ENCODE peak calls at places on chromosomes 12 and 14, in six cellular contexts. One of them, this sample, is unnamed.

GRCh38 chr12:55934773-55935172 is 3.8 kb downstream of the DGKA start:
- DNase-seq in testis: no peak
- DNase-seq in cardiac fibroblast: no peak
- DNase-seq in neural progenitor cell: no peak
- DNase-seq in ascending aorta: no peak
- DNase-seq in upper lobe of left lung: no peak
- DNase-seq in this sample: no peak

GRCh38 chr12:53223391-53224267 is 8.4 kb downstream of the RARG start:
- DNase-seq in testis: no peak
- DNase-seq in cardiac fibroblast: peak; percentile 22
- DNase-seq in neural progenitor cell: peak; percentile 50
- DNase-seq in ascending aorta: no peak
- DNase-seq in upper lobe of left lung: peak; percentile 56
- DNase-seq in this sample: no peak

GRCh38 chr14:102885686-102886447 is 36.6 kb upstream of the AMN start:
- DNase-seq in testis: no peak
- DNase-seq in cardiac fibroblast: no peak
- DNase-seq in neural progenitor cell: no peak
- DNase-seq in ascending aorta: no peak
- DNase-seq in upper lobe of left lung: no peak
- DNase-seq in this sample: no peak

GRCh38 chr12:125579916-125580315 is 514.7 kb downstream of the AACS start:
- DNase-seq in testis: no peak
- DNase-seq in cardiac fibroblast: no peak
- DNase-seq in neural progenitor cell: no peak
- DNase-seq in ascending aorta: no peak
- DNase-seq in upper lobe of left lung: no peak
- DNase-seq in this sample: no peak

GRCh38 chr12:107310621-107311020 is 217.3 kb upstream of the CRY1 start:
- DNase-seq in testis: no peak
- DNase-seq in cardiac fibroblast: no peak
- DNase-seq in neural progenitor cell: no peak
- DNase-seq in ascending aorta: no peak
- DNase-seq in upper lobe of left lung: no peak
- DNase-seq in this sample: no peak

GRCh38 chr14:101193126-101193844 is 289.8 kb upstream of the RTL1 start:
- DNase-seq in testis: no peak
- DNase-seq in cardiac fibroblast: no peak
- DNase-seq in neural progenitor cell: no peak
- DNase-seq in ascending aorta: no peak
- DNase-seq in upper lobe of left lung: peak; percentile 61
- DNase-seq in this sample: no peak

GRCh38 chr12:93318720-93319522 is 58.8 kb upstream of the NUDT4 start:
- DNase-seq in testis: no peak
- DNase-seq in cardiac fibroblast: no peak
- DNase-seq in neural progenitor cell: peak; percentile 13
- DNase-seq in ascending aorta: no peak
- DNase-seq in upper lobe of left lung: no peak
- DNase-seq in this sample: no peak

GRCh38 chr12:69546693-69547438 is 38.4 kb upstream of the CCT2 start:
- DNase-seq in testis: no peak
- DNase-seq in cardiac fibroblast: no peak
- DNase-seq in neural progenitor cell: no peak
- DNase-seq in ascending aorta: no peak
- DNase-seq in upper lobe of left lung: no peak
- DNase-seq in this sample: no peak

GRCh38 chr14:101504096-101504948 is 57.0 kb upstream of the DIO3 start:
- DNase-seq in testis: peak; percentile 51
- DNase-seq in cardiac fibroblast: no peak
- DNase-seq in neural progenitor cell: no peak
- DNase-seq in ascending aorta: no peak
- DNase-seq in upper lobe of left lung: no peak
- DNase-seq in this sample: no peak

GRCh38 chr14:87231336-87232026 is 761.5 kb downstream of the GALC start:
- DNase-seq in testis: no peak
- DNase-seq in cardiac fibroblast: no peak
- DNase-seq in neural progenitor cell: no peak
- DNase-seq in ascending aorta: no peak
- DNase-seq in upper lobe of left lung: no peak
- DNase-seq in this sample: no peak

GRCh38 chr12:93247313-93248057 is 130.2 kb upstream of the NUDT4 start:
- DNase-seq in testis: peak; percentile 17
- DNase-seq in cardiac fibroblast: no peak
- DNase-seq in neural progenitor cell: no peak
- DNase-seq in ascending aorta: no peak
- DNase-seq in upper lobe of left lung: no peak
- DNase-seq in this sample: no peak

GRCh38 chr12:94545937-94546771 is 86.5 kb upstream of the CEP83 start:
- DNase-seq in testis: peak; percentile 60
- DNase-seq in cardiac fibroblast: peak; percentile 85
- DNase-seq in neural progenitor cell: peak; percentile 82
- DNase-seq in ascending aorta: no peak
- DNase-seq in upper lobe of left lung: no peak
- DNase-seq in this sample: peak; percentile 30

GRCh38 chr14:25034803-25035681 is 14.9 kb downstream of the STXBP6 start:
- DNase-seq in testis: no peak
- DNase-seq in cardiac fibroblast: no peak
- DNase-seq in neural progenitor cell: no peak
- DNase-seq in ascending aorta: no peak
- DNase-seq in upper lobe of left lung: no peak
- DNase-seq in this sample: no peak

GRCh38 chr12:117444781-117445180 is 83.4 kb upstream of the NOS1 start:
- DNase-seq in testis: no peak
- DNase-seq in cardiac fibroblast: no peak
- DNase-seq in neural progenitor cell: no peak
- DNase-seq in ascending aorta: no peak
- DNase-seq in upper lobe of left lung: no peak
- DNase-seq in this sample: no peak

GRCh38 chr14:30708157-30708556 is 86.0 kb downstream of the SCFD1 start:
- DNase-seq in testis: no peak
- DNase-seq in cardiac fibroblast: no peak
- DNase-seq in neural progenitor cell: peak; percentile 28
- DNase-seq in ascending aorta: no peak
- DNase-seq in upper lobe of left lung: no peak
- DNase-seq in this sample: no peak

GRCh38 chr14:71130491-71131179 is 223.4 kb downstream of the PCNX1 start:
- DNase-seq in testis: no peak
- DNase-seq in cardiac fibroblast: peak; percentile 87
- DNase-seq in neural progenitor cell: no peak
- DNase-seq in ascending aorta: no peak
- DNase-seq in upper lobe of left lung: no peak
- DNase-seq in this sample: peak; percentile 45

GRCh38 chr12:13435535-13435934 is 239.0 kb downstream of the EMP1 start:
- DNase-seq in testis: no peak
- DNase-seq in cardiac fibroblast: no peak
- DNase-seq in neural progenitor cell: peak; percentile 41
- DNase-seq in ascending aorta: no peak
- DNase-seq in upper lobe of left lung: no peak
- DNase-seq in this sample: no peak

GRCh38 chr12:5798242-5799015 is 146.6 kb downstream of the ANO2 start:
- DNase-seq in testis: no peak
- DNase-seq in cardiac fibroblast: no peak
- DNase-seq in neural progenitor cell: no peak
- DNase-seq in ascending aorta: no peak
- DNase-seq in upper lobe of left lung: no peak
- DNase-seq in this sample: no peak

GRCh38 chr12:133129368-133130037 is 571 bp downstream of the ZNF891 start:
- DNase-seq in testis: no peak
- DNase-seq in cardiac fibroblast: peak; percentile 46
- DNase-seq in neural progenitor cell: no peak
- DNase-seq in ascending aorta: no peak
- DNase-seq in upper lobe of left lung: peak; percentile 30
- DNase-seq in this sample: no peak

DNA sequence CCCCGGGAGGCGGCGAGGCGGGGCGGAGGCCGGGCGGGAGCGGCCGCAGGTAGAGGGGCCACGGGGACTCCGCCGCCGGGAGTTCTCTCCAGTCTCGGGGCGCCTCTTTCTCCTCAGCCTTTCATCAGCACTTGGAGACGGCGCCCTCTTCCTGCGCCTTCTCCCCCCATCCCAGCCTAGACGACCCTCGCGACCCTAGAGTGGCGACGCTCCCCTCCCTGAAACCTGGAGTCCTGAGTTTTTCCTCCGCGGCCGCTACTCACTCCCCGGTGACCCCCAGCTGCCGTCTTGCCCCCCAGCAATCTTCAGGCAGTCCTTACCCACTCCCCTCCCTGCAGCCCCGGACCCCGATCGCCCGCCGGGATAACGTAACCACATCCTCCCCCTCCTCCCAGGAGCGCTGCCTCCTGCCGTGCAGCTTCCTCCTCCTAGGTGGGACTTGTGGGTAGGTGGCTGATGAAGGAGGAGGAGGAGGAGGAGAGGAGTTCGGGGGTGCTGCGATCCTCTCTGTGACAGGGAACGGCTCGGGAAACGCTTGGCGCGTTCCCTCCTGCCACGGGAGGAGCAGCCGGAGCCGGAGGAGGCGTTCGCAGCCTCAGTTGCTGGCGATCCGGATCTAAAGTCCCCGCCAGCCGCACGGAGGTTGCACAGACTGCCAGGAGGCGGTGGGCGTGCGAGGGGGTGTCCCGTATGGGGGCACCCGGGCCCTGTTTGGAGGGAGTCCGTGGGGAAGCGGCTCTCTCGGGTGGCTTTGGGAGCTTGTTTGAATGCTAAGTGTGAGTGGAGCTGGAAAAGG is 889 bp downstream of the PLEKHA5 start:
- DNase-seq in testis: peak; percentile 31
- DNase-seq in cardiac fibroblast: no peak
- DNase-seq in neural progenitor cell: peak; percentile 62
- DNase-seq in ascending aorta: no peak
- DNase-seq in upper lobe of left lung: peak; percentile 85
- DNase-seq in this sample: no peak
- TF ChIP-seq CTCF in testis: no peak
- TF ChIP-seq CTCF in cardiac fibroblast: no peak
- TF ChIP-seq CTCF in neural progenitor cell: peak; percentile 1
- TF ChIP-seq CTCF in ascending aorta: no peak
- TF ChIP-seq CTCF in upper lobe of left lung: no peak
- TF ChIP-seq CTCF in this sample: no peak

DNA sequence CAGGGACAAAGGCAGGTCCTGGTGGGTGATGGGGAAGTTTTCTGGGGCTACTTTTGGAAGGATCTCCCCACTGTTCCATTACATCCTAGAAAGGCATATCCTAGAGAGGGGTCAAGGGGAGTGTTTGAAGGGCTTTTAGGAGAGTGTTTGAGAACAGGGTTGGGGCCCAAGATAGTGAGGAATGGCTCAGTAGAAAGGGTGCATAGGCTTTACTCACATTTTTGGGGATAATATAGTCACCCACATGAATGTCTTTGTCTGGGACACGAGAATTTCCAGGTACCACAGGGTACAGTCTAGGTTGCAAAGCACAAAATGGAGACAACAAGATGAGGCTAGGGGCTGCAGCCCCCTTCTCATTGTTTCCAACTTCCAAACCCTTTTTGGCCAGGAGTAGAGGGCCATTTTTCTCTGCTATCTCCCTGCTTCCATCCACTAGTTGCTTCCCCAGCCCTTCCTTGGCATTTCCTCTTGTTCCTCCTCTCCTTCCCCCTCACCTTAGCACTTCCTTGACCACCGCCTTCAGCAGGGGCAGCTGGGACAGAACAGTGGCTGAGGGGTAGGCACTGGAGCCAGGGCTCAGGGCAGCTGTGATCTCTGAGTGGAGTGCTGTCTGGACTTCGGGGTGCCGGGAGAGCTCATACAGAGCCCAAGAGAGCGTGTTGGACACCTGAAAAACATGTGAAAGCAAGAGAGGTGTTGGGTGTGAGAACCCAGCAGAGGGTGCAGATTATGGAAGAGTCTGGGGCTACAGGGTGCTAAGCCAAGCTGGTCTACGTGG is 2.8 kb downstream of the CYP27B1 start:
- DNase-seq in testis: no peak
- DNase-seq in cardiac fibroblast: no peak
- DNase-seq in neural progenitor cell: no peak
- DNase-seq in ascending aorta: no peak
- DNase-seq in upper lobe of left lung: no peak
- DNase-seq in this sample: no peak
- H3K4me3 ChIP-seq in testis: no peak overlapping the region
- H3K4me3 ChIP-seq in cardiac fibroblast: no peak overlapping the region
- H3K4me3 ChIP-seq in neural progenitor cell: no peak overlapping the region
- H3K4me3 ChIP-seq in ascending aorta: peak overlapping the region; percentile 43
- H3K4me3 ChIP-seq in upper lobe of left lung: peak overlapping the region; percentile 56
- H3K4me3 ChIP-seq in this sample: no peak overlapping the region

GRCh38 chr14:36099619-36100018 is 76.9 kb downstream of the PTCSC3 start:
- DNase-seq in testis: no peak
- DNase-seq in cardiac fibroblast: no peak
- DNase-seq in neural progenitor cell: no peak
- DNase-seq in ascending aorta: no peak
- DNase-seq in upper lobe of left lung: no peak
- DNase-seq in this sample: no peak

DNA sequence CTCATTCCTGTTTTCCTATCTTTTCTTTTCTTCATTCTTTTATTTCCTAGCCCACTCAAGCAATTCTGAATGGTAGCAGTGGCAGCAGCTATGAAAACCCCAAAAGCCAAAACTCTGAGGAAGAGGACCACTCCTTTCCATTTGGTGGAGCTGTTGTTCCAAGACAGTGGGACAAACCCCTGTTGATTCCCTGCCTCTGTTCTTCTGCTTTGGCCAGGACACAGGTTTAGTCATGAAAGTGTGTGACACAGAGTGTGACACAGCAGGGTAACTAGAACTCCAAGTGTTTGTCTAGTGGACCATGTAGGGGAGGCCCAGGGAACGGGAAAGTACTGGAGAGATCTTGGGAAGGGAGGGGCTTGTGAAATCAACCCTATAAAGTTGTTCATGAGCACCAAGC is 71.1 kb downstream of the PTCSC3 start:
- DNase-seq in testis: no peak
- DNase-seq in cardiac fibroblast: no peak
- DNase-seq in neural progenitor cell: peak; percentile 75
- DNase-seq in ascending aorta: no peak
- DNase-seq in upper lobe of left lung: no peak
- DNase-seq in this sample: no peak
- TF ChIP-seq CTCF in testis: no peak
- TF ChIP-seq CTCF in cardiac fibroblast: no peak
- TF ChIP-seq CTCF in neural progenitor cell: peak; percentile 75
- TF ChIP-seq CTCF in ascending aorta: no peak
- TF ChIP-seq CTCF in upper lobe of left lung: no peak
- TF ChIP-seq CTCF in this sample: peak; percentile 11

DNA sequence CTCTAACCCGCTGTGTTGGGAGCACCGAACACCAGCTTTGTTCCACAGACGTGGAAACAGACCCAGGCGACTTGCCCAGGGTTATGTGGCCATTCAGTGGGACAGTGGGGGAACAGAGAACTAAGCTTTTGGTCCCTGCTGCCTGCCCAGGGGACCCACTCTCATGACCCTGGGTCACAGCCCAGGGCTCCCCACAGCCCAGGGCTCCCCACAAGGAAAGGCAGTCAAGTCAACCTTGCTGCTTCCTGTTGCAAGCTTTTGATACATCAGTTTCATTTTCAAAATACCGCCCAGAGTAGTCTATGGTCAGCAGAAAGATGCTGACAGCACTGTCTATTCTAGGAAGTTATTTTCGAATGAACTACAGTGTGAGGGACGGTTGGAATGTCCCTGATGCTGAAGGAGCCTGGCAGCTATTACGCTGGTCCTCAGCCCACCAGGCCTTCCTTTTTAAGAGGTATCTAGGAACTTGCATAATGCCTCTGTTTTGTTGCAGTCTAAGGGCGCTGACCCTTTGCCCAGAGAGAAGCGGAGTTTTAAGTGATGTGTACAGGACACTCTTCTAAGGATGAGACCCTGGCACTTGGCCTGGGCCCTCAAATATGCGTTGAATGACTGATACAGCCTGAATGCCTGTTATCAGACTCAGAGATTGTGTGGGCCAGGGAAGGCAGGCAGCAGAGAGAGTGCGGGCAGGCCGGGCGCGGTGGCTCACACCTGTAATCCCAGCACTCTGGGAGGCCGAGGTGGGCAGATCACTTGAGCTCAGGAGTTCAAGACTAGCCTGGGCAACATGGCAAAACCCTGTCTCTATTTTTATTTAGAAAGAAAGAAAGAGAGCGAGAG is 12.6 kb upstream of the TTC7B start:
- DNase-seq in testis: no peak
- DNase-seq in cardiac fibroblast: no peak
- DNase-seq in neural progenitor cell: no peak
- DNase-seq in ascending aorta: no peak
- DNase-seq in upper lobe of left lung: peak; percentile 60
- DNase-seq in this sample: no peak
- H3K4me3 ChIP-seq in testis: peak overlapping the region; percentile 21
- H3K4me3 ChIP-seq in cardiac fibroblast: no peak overlapping the region
- H3K4me3 ChIP-seq in neural progenitor cell: no peak overlapping the region
- H3K4me3 ChIP-seq in ascending aorta: peak overlapping the region; percentile 35
- H3K4me3 ChIP-seq in upper lobe of left lung: peak overlapping the region; percentile 49
- H3K4me3 ChIP-seq in this sample: peak overlapping the region; percentile 17

This sample was measured in AG04450.